ENCODE peak calls at places on chromosomes 1 and 21, in eight cellular contexts. R, P, T, O, K, Q, I and G are unnamed samples. For H3K9me3 and H3K4me1, the result is how much of the 10 kb centered on the place peaks cover.

GRCh38 chr1:85550784-85551516 is 29.6 kb upstream of the CCN1 start:
- DNase-seq in R (no peak), P (no peak), T (no peak), O (no peak), K (no peak), Q (no peak), I (no peak), G (no peak)

GRCh38 chr1:81505831-81506230 is 294.9 kb upstream of the ADGRL2 start:
- DNase-seq in R (no peak), P (no peak), T (no peak), O (no peak), K (no peak), Q (no peak), I (no peak), G (no peak)

GRCh38 chr1:55718758-55719671 is 503.9 kb upstream of the USP24 start:
- DNase-seq in R (peak), P (no peak), T (peak), O (no peak), K (no peak), Q (peak), I (peak), G (peak)

GRCh38 chr1:211517006-211517405 is 25.0 kb upstream of the RD3 start:
- DNase-seq in R (no peak), P (no peak), T (no peak), O (no peak), K (no peak), Q (peak), I (peak), G (no peak)

GRCh38 chr21:42806489-42807140 is 72.7 kb downstream of the WDR4 start:
- DNase-seq in R (no peak), P (no peak), T (peak), O (no peak), K (no peak), Q (no peak), I (no peak), G (no peak)

GRCh38 chr1:58722967-58723366 is 23.1 kb upstream of the MYSM1 start:
- DNase-seq in R (no peak), P (no peak), T (peak), O (no peak), K (no peak), Q (no peak), I (no peak), G (no peak)

GRCh38 chr1:9730096-9730901 is 78.8 kb downstream of the PIK3CD start:
- DNase-seq in R (no peak), P (no peak), T (no peak), O (no peak), K (peak), Q (no peak), I (no peak), G (no peak)

GRCh38 chr1:61455400-61455799 is 269.5 kb downstream of the TM2D1 start:
- DNase-seq in R (no peak), P (no peak), T (no peak), O (no peak), K (no peak), Q (no peak), I (no peak), G (no peak)

GRCh38 chr1:11653101-11653601 is 1.1 kb downstream of the FBXO2 start:
- DNase-seq in R (no peak), P (no peak), T (no peak), O (no peak), K (no peak), Q (peak), I (no peak), G (no peak)

GRCh38 chr1:226784081-226785049 is 45.3 kb upstream of the ITPKB start:
- DNase-seq in R (no peak), P (no peak), T (no peak), O (no peak), K (no peak), Q (no peak), I (no peak), G (no peak)

GRCh38 chr1:232628335-232629214 is 1.4 kb downstream of the SIPA1L2 start:
- DNase-seq in R (no peak), P (no peak), T (no peak), O (no peak), K (no peak), Q (no peak), I (peak), G (no peak)

GRCh38 chr1:1122981-1123480 is 7.1 kb upstream of the C1orf159 start:
- DNase-seq in R (no peak), P (no peak), T (no peak), O (no peak), K (no peak), Q (no peak), I (no peak), G (no peak)

GRCh38 chr1:33256701-33257387 is 552 bp downstream of the ZNF362 start:
- DNase-seq in R (peak), P (peak), T (no peak), O (peak), K (peak), Q (peak), I (peak), G (peak)
- TF ChIP-seq POLR2A in R (no peak), P (peak), T (no peak), O (peak), K (no peak), Q (no peak), I (peak), G (no peak)

GRCh38 chr1:83503153-83503552 is 495.8 kb downstream of the TTLL7 start:
- DNase-seq in R (no peak), P (no peak), T (no peak), O (no peak), K (no peak), Q (no peak), I (no peak), G (no peak)
- H3K9me3 ChIP-seq in R (under half), P (under half), T (under half), O (under half), K (under half), Q (under half), I (under half), G (under half)

GRCh38 chr1:204083491-204083890 is 10.6 kb downstream of the SOX13 start:
- DNase-seq in R (no peak), P (no peak), T (no peak), O (no peak), K (no peak), Q (no peak), I (no peak), G (no peak)

GRCh38 chr1:204087893-204088528 is 15.1 kb downstream of the SOX13 start:
- DNase-seq in R (peak), P (no peak), T (no peak), O (no peak), K (no peak), Q (no peak), I (no peak), G (peak)

GRCh38 chr1:204084247-204084772 is 11.4 kb downstream of the SOX13 start:
- DNase-seq in R (no peak), P (peak), T (no peak), O (no peak), K (no peak), Q (peak), I (no peak), G (no peak)

GRCh38 chr1:204087181-204087892 is 14.4 kb downstream of the SOX13 start:
- DNase-seq in R (no peak), P (no peak), T (no peak), O (no peak), K (no peak), Q (no peak), I (no peak), G (no peak)

GRCh38 chr1:204085876-204086275 is 13.0 kb downstream of the SOX13 start:
- DNase-seq in R (no peak), P (no peak), T (no peak), O (no peak), K (no peak), Q (no peak), I (no peak), G (no peak)
- H3K4me1 ChIP-seq in R (under half), P (under half), T (half or more), O (half or more), K (half or more), Q (half or more), I (under half), G (half or more)

GRCh38 chr1:234604726-234605492 is 5.1 kb downstream of the IRF2BP2 start:
- DNase-seq in R (no peak), P (no peak), T (no peak), O (no peak), K (no peak), Q (no peak), I (no peak), G (no peak)
- TF ChIP-seq POLR2A in R (no peak), P (peak), T (no peak), O (no peak), K (no peak), Q (no peak), I (no peak), G (no peak)